ENCODE peak calls at places on chromosomes 6 and 20, in six cellular contexts. O is nephron progenitor cell, E is gastrocnemius medialis, X is GM23338, R is cardiac muscle cell, D is activated B cell treated with CpG ODN at 0.5 μM for 24 hours. W is an unnamed sample.

GRCh38 chr20:3862333-3862732 is 15.7 kb downstream of the MAVS start:
- DNase-seq in D (no peak), R (no peak), E (no peak), O (no peak), X (no peak), W (no peak)

GRCh38 chr6:54291146-54291545 is 17.1 kb upstream of the TINAG start:
- DNase-seq in X (no peak), E (no peak), O (no peak), R (peak), D (no peak), W (no peak)

GRCh38 chr6:86856937-86857563 is 80.3 kb upstream of the HTR1E start:
- DNase-seq in E (no peak), X (peak), R (peak), D (no peak), O (peak), W (peak)

GRCh38 chr6:139602577-139602976 is 228.1 kb upstream of the CITED2 start:
- DNase-seq in X (no peak), E (no peak), D (no peak), O (no peak), R (no peak), W (no peak)

GRCh38 chr20:63290677-63291472 is 2.1 kb upstream of the COL20A1 start:
- DNase-seq in D (peak), E (no peak), R (peak), O (peak), X (peak), W (peak)

GRCh38 chr6:132960720-132961119 is 146.4 kb downstream of the RPS12 start:
- DNase-seq in E (no peak), D (no peak), O (no peak), X (no peak), R (no peak), W (no peak)

GRCh38 chr6:17986656-17987575 is 519 bp downstream of the KIF13A start:
- DNase-seq in R (peak), X (peak), D (peak), O (peak), E (peak), W (peak)

GRCh38 chr6:30885481-30885998 is 1.2 kb downstream of the DDR1 start:
- DNase-seq in X (peak), O (no peak), E (peak), D (no peak), R (no peak), W (no peak)

GRCh38 chr6:84252140-84252539 is 24.7 kb upstream of the CEP162 start:
- DNase-seq in D (no peak), R (peak), O (no peak), E (no peak), X (no peak), W (no peak)

GRCh38 chr6:4970739-4971395 is 33.0 kb downstream of the RPP40 start:
- DNase-seq in R (no peak), X (no peak), D (no peak), E (no peak), O (no peak), W (no peak)

GRCh38 chr6:149032318-149032598 is 285.3 kb upstream of the TAB2 start:
- DNase-seq in R (no peak), E (no peak), X (no peak), D (no peak), O (no peak), W (no peak)

GRCh38 chr6:4282926-4283325 is 147.6 kb upstream of the ECI2 start:
- DNase-seq in D (no peak), R (no peak), X (no peak), O (no peak), E (no peak), W (no peak)

GRCh38 chr6:163998496-163998895 is 584.0 kb downstream of the QKI start:
- DNase-seq in O (no peak), X (no peak), R (no peak), E (no peak), D (no peak), W (no peak)

GRCh38 chr20:52103911-52104545 is 87.6 kb downstream of the ZFP64 start:
- DNase-seq in E (no peak), R (peak), O (peak), D (no peak), X (peak), W (no peak)

GRCh38 chr6:2763345-2763841 is 1.8 kb upstream of the WRNIP1 start:
- DNase-seq in E (no peak), O (no peak), X (no peak), R (peak), D (no peak), W (no peak)

DNA sequence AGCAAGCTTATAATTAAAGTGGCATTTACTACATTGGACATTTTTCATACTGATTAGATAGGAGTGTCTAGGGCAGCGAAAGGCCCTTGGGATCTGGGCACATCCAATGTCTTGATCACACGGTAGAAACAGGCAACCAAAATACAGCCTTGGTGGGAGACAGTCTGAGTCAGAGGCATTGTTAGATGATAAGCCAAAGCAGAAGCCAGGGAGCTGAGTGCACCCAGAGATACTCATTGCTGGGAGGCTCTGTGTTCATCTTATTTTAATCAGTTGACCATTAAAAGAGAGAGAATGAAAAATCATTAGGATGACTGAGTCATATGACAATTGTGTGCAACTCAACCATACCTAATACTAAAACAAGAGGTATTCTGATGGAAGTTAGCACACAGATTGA is 109.5 kb downstream of the LCA5 start:
- DNase-seq in R (peak), O (no peak), E (no peak), D (no peak), X (no peak), W (no peak)
- TF ChIP-seq CTCF in R (no peak), O (no peak), E (no peak), D (no peak), X (no peak), W (no peak)

DNA sequence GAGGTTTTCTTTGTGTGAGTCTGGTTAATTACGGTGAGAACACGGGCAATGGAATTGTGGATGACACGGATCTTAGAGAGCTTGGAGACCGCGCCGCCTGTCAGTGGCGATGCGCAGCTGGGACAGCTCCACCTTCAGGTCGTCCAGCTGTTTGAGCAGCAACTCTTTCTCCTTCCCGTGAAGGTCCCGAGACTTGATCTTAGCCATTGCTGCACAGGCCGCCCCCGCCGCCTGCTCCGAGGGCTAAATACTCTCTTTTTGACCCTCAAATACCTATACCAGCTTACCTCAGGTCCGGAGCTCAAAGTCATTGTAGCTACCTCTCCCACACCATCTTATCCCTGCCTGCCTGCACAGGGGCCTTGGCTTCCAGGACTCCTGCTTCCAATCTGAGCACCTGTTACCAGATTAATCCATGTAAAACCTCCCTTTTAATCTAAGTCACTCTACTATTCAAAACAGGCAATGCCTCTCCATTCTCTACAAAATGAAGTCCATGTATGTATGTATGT is 100.2 kb downstream of the PREP start:
- DNase-seq in O (no peak), D (no peak), X (peak), R (no peak), E (peak), W (no peak)
- TF ChIP-seq CTCF in O (no peak), D (no peak), X (peak), R (no peak), E (no peak), W (no peak)

GRCh38 chr6:16803294-16804006 is 42.2 kb upstream of the ATXN1 start:
- DNase-seq in E (no peak), X (peak), O (peak), D (no peak), R (peak), W (peak)

GRCh38 chr6:16802071-16802470 is 40.8 kb upstream of the ATXN1 start:
- DNase-seq in O (no peak), D (no peak), E (peak), R (peak), X (no peak), W (no peak)

GRCh38 chr6:16799279-16800193 is 38.3 kb upstream of the ATXN1 start:
- DNase-seq in D (no peak), O (no peak), X (no peak), R (peak), E (no peak), W (no peak)

GRCh38 chr6:16804007-16804303 is 42.7 kb upstream of the ATXN1 start:
- DNase-seq in X (no peak), O (no peak), R (no peak), D (no peak), E (no peak), W (no peak)

GRCh38 chr6:16800942-16801341 is 39.7 kb upstream of the ATXN1 start:
- DNase-seq in R (peak), X (no peak), O (no peak), D (no peak), E (no peak), W (no peak)
- TF ChIP-seq CTCF in R (no peak), X (no peak), O (no peak), D (no peak), E (no peak), W (no peak)

DNA sequence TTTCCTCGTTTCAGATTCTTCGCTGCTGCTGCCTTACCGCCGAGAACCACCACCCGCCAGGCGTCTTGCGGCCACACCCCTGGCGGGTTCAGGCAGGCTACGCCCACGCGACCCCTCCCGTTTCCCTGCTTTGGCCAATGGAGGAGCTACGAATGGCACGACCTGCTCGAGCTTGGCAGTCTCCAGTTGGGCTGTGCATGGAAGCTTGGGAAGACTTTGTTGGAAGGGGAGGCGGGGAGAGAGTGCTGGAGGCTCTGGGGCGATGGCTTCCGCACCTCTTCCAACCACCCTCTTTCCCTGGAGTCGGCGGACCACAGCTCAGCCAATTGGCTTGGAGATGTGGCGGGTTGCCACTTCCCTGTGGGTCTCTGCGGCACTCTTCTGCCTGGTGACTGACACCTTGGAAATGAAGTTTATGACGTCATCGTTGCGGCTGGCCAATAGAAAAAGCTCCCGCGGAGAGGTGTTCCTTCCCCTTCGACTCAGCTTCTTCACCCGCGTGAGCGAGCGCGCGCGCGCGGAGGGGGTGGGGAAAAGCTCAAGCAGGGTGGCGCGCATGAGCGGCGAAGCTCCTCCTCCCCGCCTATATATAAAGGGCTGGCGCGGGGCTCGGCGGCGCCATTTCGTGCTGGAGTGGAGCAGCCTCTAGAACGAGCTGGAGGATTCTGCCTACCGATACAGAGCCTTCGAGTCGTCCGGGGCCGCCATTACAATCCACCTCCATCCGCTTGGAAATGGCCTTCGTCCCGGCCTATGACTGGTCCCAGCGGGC is 3.4 kb downstream of the BRD2 start:
- DNase-seq in E (peak), R (peak), X (peak), O (peak), D (peak), W (peak)
- TF ChIP-seq CTCF in E (no peak), R (no peak), X (no peak), O (no peak), D (no peak), W (no peak)